ENCODE peak calls at places on chromosomes 7 and 10, in five cellular contexts. One of them, this sample, is unnamed.

GRCh38 chr10:50420166-50420565 is 168.8 kb upstream of the ASAH2 start:
- DNase-seq in K562: peak; percentile 71
- DNase-seq in breast epithelium: no peak
- DNase-seq in HCT116: no peak
- DNase-seq in suprapubic skin: no peak
- DNase-seq in this sample: no peak

GRCh38 chr10:118035358-118036031 is 11.2 kb downstream of the RAB11FIP2 start:
- DNase-seq in K562: no peak
- DNase-seq in breast epithelium: no peak
- DNase-seq in HCT116: no peak
- DNase-seq in suprapubic skin: no peak
- DNase-seq in this sample: peak; percentile 79

GRCh38 chr7:20267482-20267881 is 50.3 kb upstream of the MACC1 start:
- DNase-seq in K562: no peak
- DNase-seq in breast epithelium: no peak
- DNase-seq in HCT116: no peak
- DNase-seq in suprapubic skin: no peak
- DNase-seq in this sample: no peak

GRCh38 chr10:18308600-18308999 is 168.4 kb downstream of the CACNB2 start:
- DNase-seq in K562: no peak
- DNase-seq in breast epithelium: no peak
- DNase-seq in HCT116: no peak
- DNase-seq in suprapubic skin: no peak
- DNase-seq in this sample: no peak

GRCh38 chr7:81053623-81054022 is 134.8 kb upstream of the SEMA3C start:
- DNase-seq in K562: no peak
- DNase-seq in breast epithelium: no peak
- DNase-seq in HCT116: no peak
- DNase-seq in suprapubic skin: no peak
- DNase-seq in this sample: no peak

GRCh38 chr10:10589540-10589939 is 428.1 kb upstream of the CELF2 start:
- DNase-seq in K562: no peak
- DNase-seq in breast epithelium: no peak
- DNase-seq in HCT116: no peak
- DNase-seq in suprapubic skin: no peak
- DNase-seq in this sample: no peak

GRCh38 chr7:155431711-155432110 is 26.2 kb upstream of the EN2 start:
- DNase-seq in K562: no peak
- DNase-seq in breast epithelium: no peak
- DNase-seq in HCT116: no peak
- DNase-seq in suprapubic skin: no peak
- DNase-seq in this sample: no peak

GRCh38 chr10:100993986-100994708 is 5.5 kb upstream of the LZTS2 start:
- DNase-seq in K562: peak; percentile 28
- DNase-seq in breast epithelium: no peak
- DNase-seq in HCT116: no peak
- DNase-seq in suprapubic skin: no peak
- DNase-seq in this sample: no peak

GRCh38 chr7:24979470-24979862 is 512 bp downstream of the OSBPL3 start:
- DNase-seq in K562: peak; percentile 84
- DNase-seq in breast epithelium: no peak
- DNase-seq in HCT116: no peak
- DNase-seq in suprapubic skin: peak; percentile 82
- DNase-seq in this sample: peak; percentile 65

GRCh38 chr10:98295401-98295811 is 27.4 kb upstream of the LOXL4 start:
- DNase-seq in K562: no peak
- DNase-seq in breast epithelium: no peak
- DNase-seq in HCT116: no peak
- DNase-seq in suprapubic skin: peak; percentile 58
- DNase-seq in this sample: no peak

GRCh38 chr10:91587710-91588638 is 44.9 kb downstream of the PPP1R3C start:
- DNase-seq in K562: peak; percentile 68
- DNase-seq in breast epithelium: no peak
- DNase-seq in HCT116: no peak
- DNase-seq in suprapubic skin: no peak
- DNase-seq in this sample: no peak

GRCh38 chr10:103592186-103593021 is 98.9 kb downstream of the NEURL1 start:
- DNase-seq in K562: peak; percentile 61
- DNase-seq in breast epithelium: no peak
- DNase-seq in HCT116: peak; percentile 15
- DNase-seq in suprapubic skin: no peak
- DNase-seq in this sample: peak; percentile 42

GRCh38 chr10:6350609-6351008 is 147.9 kb downstream of the PFKFB3 start:
- DNase-seq in K562: no peak
- DNase-seq in breast epithelium: no peak
- DNase-seq in HCT116: no peak
- DNase-seq in suprapubic skin: no peak
- DNase-seq in this sample: no peak
- TF ChIP-seq POLR2AphosphoS5 in K562: no peak
- TF ChIP-seq POLR2AphosphoS5 in breast epithelium: no peak
- TF ChIP-seq POLR2AphosphoS5 in HCT116: no peak
- TF ChIP-seq POLR2AphosphoS5 in suprapubic skin: no peak
- TF ChIP-seq POLR2AphosphoS5 in this sample: no peak

DNA sequence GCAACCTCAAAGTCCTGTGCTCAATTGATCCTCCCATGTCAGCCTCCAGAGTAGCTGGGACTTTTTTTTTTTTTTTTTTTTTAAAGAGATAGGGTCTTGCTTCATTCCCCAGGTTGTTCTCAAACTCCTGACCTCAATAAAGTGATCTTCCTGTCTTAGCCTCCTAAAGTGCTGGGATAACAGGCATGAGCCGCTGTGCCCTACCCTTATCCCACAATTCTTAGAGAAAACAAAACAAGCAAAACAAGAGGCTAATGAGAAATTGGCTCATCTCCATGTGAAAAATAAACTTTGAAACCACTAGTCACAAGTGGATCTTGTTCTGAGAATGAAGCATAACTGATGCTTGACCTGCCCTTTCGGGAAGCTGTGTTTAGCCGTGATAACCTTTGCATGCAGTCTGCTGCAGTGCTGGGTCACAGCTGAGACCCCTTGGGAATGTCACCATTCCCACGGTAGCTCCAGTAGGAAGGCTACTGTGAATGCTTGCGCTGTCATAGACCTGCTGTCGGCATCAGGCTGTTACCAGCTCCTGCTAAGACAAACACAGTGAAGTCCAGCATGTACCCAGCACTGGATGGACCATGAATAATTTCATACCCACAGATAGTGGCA is 290.7 kb upstream of the KIAA1217 start:
- DNase-seq in K562: no peak
- DNase-seq in breast epithelium: no peak
- DNase-seq in HCT116: no peak
- DNase-seq in suprapubic skin: no peak
- DNase-seq in this sample: no peak
- TF ChIP-seq POLR2AphosphoS5 in K562: no peak
- TF ChIP-seq POLR2AphosphoS5 in breast epithelium: no peak
- TF ChIP-seq POLR2AphosphoS5 in HCT116: no peak
- TF ChIP-seq POLR2AphosphoS5 in suprapubic skin: no peak
- TF ChIP-seq POLR2AphosphoS5 in this sample: no peak

GRCh38 chr7:130961128-130961601 is 227.2 kb upstream of the KLF14 start:
- DNase-seq in K562: peak; percentile 35
- DNase-seq in breast epithelium: no peak
- DNase-seq in HCT116: peak; percentile 75
- DNase-seq in suprapubic skin: no peak
- DNase-seq in this sample: peak; percentile 75
- TF ChIP-seq POLR2AphosphoS5 in K562: no peak
- TF ChIP-seq POLR2AphosphoS5 in breast epithelium: no peak
- TF ChIP-seq POLR2AphosphoS5 in HCT116: peak; percentile 89
- TF ChIP-seq POLR2AphosphoS5 in suprapubic skin: no peak
- TF ChIP-seq POLR2AphosphoS5 in this sample: peak; percentile 82

DNA sequence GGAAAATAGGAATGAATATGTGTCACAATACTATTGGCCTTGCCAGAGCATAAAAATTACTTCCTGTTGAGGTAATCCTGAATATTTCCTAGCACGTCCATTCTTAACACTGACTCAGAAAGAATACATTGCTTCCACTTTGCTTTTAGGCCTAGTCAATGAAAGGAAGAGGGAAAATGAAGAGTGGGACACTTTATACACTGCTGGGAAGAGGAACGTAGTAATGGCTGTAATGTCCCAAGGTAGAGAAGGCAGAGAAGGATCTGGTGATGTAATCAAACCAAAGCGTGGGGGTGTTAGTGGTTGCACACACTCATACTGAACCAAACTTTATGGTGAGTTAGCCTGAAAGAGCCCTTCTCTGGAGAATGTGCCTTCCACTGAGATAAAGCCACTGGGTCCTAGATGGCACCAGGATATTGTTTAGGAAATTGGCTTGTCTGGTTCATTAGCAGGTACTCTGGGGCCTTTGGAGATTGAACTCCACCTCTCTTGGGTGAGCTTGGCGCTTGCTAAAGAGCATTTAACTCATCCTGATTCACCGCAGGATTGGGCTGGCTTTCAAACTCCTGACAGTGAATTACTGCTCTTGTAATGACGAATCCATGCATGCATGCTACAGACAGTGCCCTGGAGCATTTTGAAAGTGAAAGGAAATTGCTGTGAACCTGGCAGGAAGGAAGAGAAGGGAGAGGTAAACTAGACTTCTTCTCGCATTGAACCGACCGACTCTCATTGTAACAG is 254.9 kb downstream of the KIAA1217 start:
- DNase-seq in K562: no peak
- DNase-seq in breast epithelium: peak; percentile 69
- DNase-seq in HCT116: no peak
- DNase-seq in suprapubic skin: no peak
- DNase-seq in this sample: no peak
- TF ChIP-seq POLR2AphosphoS5 in K562: no peak
- TF ChIP-seq POLR2AphosphoS5 in breast epithelium: peak; percentile 7
- TF ChIP-seq POLR2AphosphoS5 in HCT116: no peak
- TF ChIP-seq POLR2AphosphoS5 in suprapubic skin: no peak
- TF ChIP-seq POLR2AphosphoS5 in this sample: no peak

GRCh38 chr10:24533981-24534380 is 189.7 kb downstream of the ARHGAP21 start:
- DNase-seq in K562: no peak
- DNase-seq in breast epithelium: no peak
- DNase-seq in HCT116: no peak
- DNase-seq in suprapubic skin: no peak
- DNase-seq in this sample: no peak
- TF ChIP-seq POLR2AphosphoS5 in K562: no peak
- TF ChIP-seq POLR2AphosphoS5 in breast epithelium: no peak
- TF ChIP-seq POLR2AphosphoS5 in HCT116: no peak
- TF ChIP-seq POLR2AphosphoS5 in suprapubic skin: no peak
- TF ChIP-seq POLR2AphosphoS5 in this sample: no peak

GRCh38 chr10:131981429-131982184 is at the start of gene BNIP3:
- DNase-seq in K562: peak; percentile 94
- DNase-seq in breast epithelium: peak; percentile 90
- DNase-seq in HCT116: peak; percentile 39
- DNase-seq in suprapubic skin: peak; percentile 96
- DNase-seq in this sample: peak; percentile 90
- TF ChIP-seq POLR2AphosphoS5 in K562: no peak
- TF ChIP-seq POLR2AphosphoS5 in breast epithelium: peak; percentile 79
- TF ChIP-seq POLR2AphosphoS5 in HCT116: peak; percentile 49
- TF ChIP-seq POLR2AphosphoS5 in suprapubic skin: no peak
- TF ChIP-seq POLR2AphosphoS5 in this sample: peak; percentile 24

GRCh38 chr10:94292448-94293118 is 70.2 kb downstream of the NOC3L start:
- DNase-seq in K562: no peak
- DNase-seq in breast epithelium: peak; percentile 62
- DNase-seq in HCT116: no peak
- DNase-seq in suprapubic skin: no peak
- DNase-seq in this sample: no peak

GRCh38 chr10:94288361-94289116 is 74.2 kb downstream of the NOC3L start:
- DNase-seq in K562: no peak
- DNase-seq in breast epithelium: no peak
- DNase-seq in HCT116: no peak
- DNase-seq in suprapubic skin: no peak
- DNase-seq in this sample: no peak

GRCh38 chr10:94294168-94294567 is 68.6 kb downstream of the NOC3L start:
- DNase-seq in K562: no peak
- DNase-seq in breast epithelium: no peak
- DNase-seq in HCT116: no peak
- DNase-seq in suprapubic skin: no peak
- DNase-seq in this sample: no peak

GRCh38 chr10:94293344-94293743 is 69.4 kb downstream of the NOC3L start:
- DNase-seq in K562: no peak
- DNase-seq in breast epithelium: no peak
- DNase-seq in HCT116: no peak
- DNase-seq in suprapubic skin: no peak
- DNase-seq in this sample: no peak
- TF ChIP-seq POLR2AphosphoS5 in K562: no peak
- TF ChIP-seq POLR2AphosphoS5 in breast epithelium: no peak
- TF ChIP-seq POLR2AphosphoS5 in HCT116: no peak
- TF ChIP-seq POLR2AphosphoS5 in suprapubic skin: no peak
- TF ChIP-seq POLR2AphosphoS5 in this sample: no peak